ENCODE peak calls at places on chromosome 6, in nine cellular contexts. One of them, this sample, is unnamed.

GRCh38 chr6:169165031-169165430 is 88.6 kb downstream of the THBS2 start:
- DNase-seq in fibroblast of mammary gland: no peak
- DNase-seq in ovary: no peak
- DNase-seq in CD4-positive, alpha-beta T cell: no peak
- DNase-seq in AG04450: no peak
- DNase-seq in Calu3: no peak
- DNase-seq in GM20000: no peak
- DNase-seq in GM13976: no peak
- DNase-seq in A549: no peak
- DNase-seq in this sample: no peak

GRCh38 chr6:27814665-27815424 is 97.4 kb downstream of the OR2B2 start:
- DNase-seq in GM13976: peak
- DNase-seq in Calu3: peak
- DNase-seq in fibroblast of mammary gland: peak
- DNase-seq in ovary: peak
- DNase-seq in AG04450: peak
- DNase-seq in A549: no peak
- DNase-seq in GM20000: peak
- DNase-seq in CD4-positive, alpha-beta T cell: peak
- DNase-seq in this sample: peak

GRCh38 chr6:41964201-41964887 is 22.7 kb upstream of the CCND3 start:
- DNase-seq in AG04450: no peak
- DNase-seq in CD4-positive, alpha-beta T cell: no peak
- DNase-seq in A549: no peak
- DNase-seq in fibroblast of mammary gland: no peak
- DNase-seq in GM13976: no peak
- DNase-seq in Calu3: no peak
- DNase-seq in GM20000: no peak
- DNase-seq in ovary: no peak
- DNase-seq in this sample: no peak

GRCh38 chr6:42555477-42556457 is 8.1 kb upstream of the UBR2 start:
- DNase-seq in GM20000: no peak
- DNase-seq in ovary: no peak
- DNase-seq in fibroblast of mammary gland: peak
- DNase-seq in GM13976: no peak
- DNase-seq in A549: no peak
- DNase-seq in Calu3: no peak
- DNase-seq in AG04450: no peak
- DNase-seq in CD4-positive, alpha-beta T cell: no peak
- DNase-seq in this sample: no peak

GRCh38 chr6:37698264-37699137 is 818 bp upstream of the MDGA1 start:
- DNase-seq in ovary: peak
- DNase-seq in GM13976: peak
- DNase-seq in A549: peak
- DNase-seq in CD4-positive, alpha-beta T cell: peak
- DNase-seq in Calu3: peak
- DNase-seq in GM20000: peak
- DNase-seq in AG04450: no peak
- DNase-seq in fibroblast of mammary gland: no peak
- DNase-seq in this sample: no peak

GRCh38 chr6:446418-447366 is 55.1 kb downstream of the IRF4 start:
- DNase-seq in AG04450: no peak
- DNase-seq in Calu3: no peak
- DNase-seq in ovary: no peak
- DNase-seq in CD4-positive, alpha-beta T cell: peak
- DNase-seq in GM13976: no peak
- DNase-seq in fibroblast of mammary gland: no peak
- DNase-seq in A549: no peak
- DNase-seq in GM20000: peak
- DNase-seq in this sample: no peak

GRCh38 chr6:163062790-163063189 is 335.0 kb downstream of the PACRG start:
- DNase-seq in A549: no peak
- DNase-seq in GM13976: no peak
- DNase-seq in AG04450: no peak
- DNase-seq in fibroblast of mammary gland: no peak
- DNase-seq in ovary: no peak
- DNase-seq in Calu3: no peak
- DNase-seq in GM20000: no peak
- DNase-seq in CD4-positive, alpha-beta T cell: no peak
- DNase-seq in this sample: no peak

GRCh38 chr6:138862491-138862890 is 66.6 kb downstream of the ECT2L start:
- DNase-seq in AG04450: no peak
- DNase-seq in GM13976: no peak
- DNase-seq in ovary: no peak
- DNase-seq in GM20000: no peak
- DNase-seq in fibroblast of mammary gland: no peak
- DNase-seq in A549: no peak
- DNase-seq in Calu3: no peak
- DNase-seq in CD4-positive, alpha-beta T cell: no peak
- DNase-seq in this sample: no peak

GRCh38 chr6:53825514-53826321 is 30.9 kb downstream of the LRRC1 start:
- DNase-seq in fibroblast of mammary gland: no peak
- DNase-seq in A549: no peak
- DNase-seq in GM13976: no peak
- DNase-seq in AG04450: no peak
- DNase-seq in CD4-positive, alpha-beta T cell: no peak
- DNase-seq in ovary: no peak
- DNase-seq in GM20000: no peak
- DNase-seq in Calu3: no peak
- DNase-seq in this sample: no peak

GRCh38 chr6:1904898-1905297 is 295.2 kb downstream of the FOXC1 start:
- DNase-seq in A549: no peak
- DNase-seq in ovary: no peak
- DNase-seq in AG04450: no peak
- DNase-seq in GM13976: no peak
- DNase-seq in CD4-positive, alpha-beta T cell: no peak
- DNase-seq in GM20000: no peak
- DNase-seq in fibroblast of mammary gland: no peak
- DNase-seq in Calu3: no peak
- DNase-seq in this sample: no peak

GRCh38 chr6:14932485-14933178 is 313.2 kb upstream of the JARID2 start:
- DNase-seq in AG04450: no peak
- DNase-seq in fibroblast of mammary gland: no peak
- DNase-seq in GM20000: no peak
- DNase-seq in A549: no peak
- DNase-seq in GM13976: no peak
- DNase-seq in ovary: no peak
- DNase-seq in Calu3: no peak
- DNase-seq in CD4-positive, alpha-beta T cell: no peak
- DNase-seq in this sample: no peak

GRCh38 chr6:41581381-41581991 is 35.3 kb downstream of the FOXP4 start:
- DNase-seq in Calu3: no peak
- DNase-seq in GM20000: no peak
- DNase-seq in AG04450: peak
- DNase-seq in GM13976: no peak
- DNase-seq in A549: peak
- DNase-seq in CD4-positive, alpha-beta T cell: no peak
- DNase-seq in ovary: no peak
- DNase-seq in fibroblast of mammary gland: peak
- DNase-seq in this sample: no peak

GRCh38 chr6:35017461-35018183 is 123.5 kb downstream of the TCP11 start:
- DNase-seq in CD4-positive, alpha-beta T cell: no peak
- DNase-seq in ovary: peak
- DNase-seq in Calu3: no peak
- DNase-seq in GM13976: no peak
- DNase-seq in A549: no peak
- DNase-seq in fibroblast of mammary gland: peak
- DNase-seq in GM20000: no peak
- DNase-seq in AG04450: no peak
- DNase-seq in this sample: no peak
- TF ChIP-seq CTCF in CD4-positive, alpha-beta T cell: no peak
- TF ChIP-seq CTCF in ovary: no peak
- TF ChIP-seq CTCF in Calu3: no peak
- TF ChIP-seq CTCF in GM13976: no peak
- TF ChIP-seq CTCF in A549: no peak
- TF ChIP-seq CTCF in fibroblast of mammary gland: no peak
- TF ChIP-seq CTCF in GM20000: no peak
- TF ChIP-seq CTCF in AG04450: peak
- TF ChIP-seq CTCF in this sample: no peak

GRCh38 chr6:30884521-30885480 is 482 bp downstream of the DDR1 start:
- DNase-seq in A549: peak
- DNase-seq in ovary: peak
- DNase-seq in GM20000: peak
- DNase-seq in GM13976: peak
- DNase-seq in CD4-positive, alpha-beta T cell: peak
- DNase-seq in fibroblast of mammary gland: no peak
- DNase-seq in AG04450: no peak
- DNase-seq in Calu3: peak
- DNase-seq in this sample: no peak
- TF ChIP-seq CTCF in A549: no peak
- TF ChIP-seq CTCF in ovary: no peak
- TF ChIP-seq CTCF in GM20000: no peak
- TF ChIP-seq CTCF in GM13976: no peak
- TF ChIP-seq CTCF in CD4-positive, alpha-beta T cell: no peak
- TF ChIP-seq CTCF in fibroblast of mammary gland: no peak
- TF ChIP-seq CTCF in AG04450: no peak
- TF ChIP-seq CTCF in Calu3: no peak
- TF ChIP-seq CTCF in this sample: no peak

DNA sequence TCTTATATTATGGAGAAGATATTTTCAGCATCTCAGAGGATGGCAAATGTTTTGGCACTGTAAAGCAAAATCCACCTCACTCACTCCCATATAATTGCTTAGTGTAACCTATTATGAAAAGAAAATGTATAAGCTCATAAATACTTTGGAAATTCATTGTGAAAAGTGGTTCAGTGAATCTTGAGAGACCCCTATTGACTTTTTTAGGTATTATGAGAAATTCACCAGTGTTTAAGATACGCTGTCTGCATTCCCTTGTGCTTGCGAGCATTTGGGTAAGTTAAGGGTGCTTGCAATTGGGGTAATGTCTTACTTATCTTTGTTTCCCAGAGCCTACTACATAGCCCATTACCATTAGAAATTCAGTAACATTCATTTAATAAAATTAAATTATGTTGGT is 66.3 kb upstream of the BMP5 start:
- DNase-seq in A549: no peak
- DNase-seq in GM20000: no peak
- DNase-seq in AG04450: no peak
- DNase-seq in fibroblast of mammary gland: peak
- DNase-seq in ovary: no peak
- DNase-seq in CD4-positive, alpha-beta T cell: no peak
- DNase-seq in Calu3: no peak
- DNase-seq in GM13976: no peak
- DNase-seq in this sample: no peak
- TF ChIP-seq CTCF in A549: peak
- TF ChIP-seq CTCF in GM20000: no peak
- TF ChIP-seq CTCF in AG04450: peak
- TF ChIP-seq CTCF in fibroblast of mammary gland: peak
- TF ChIP-seq CTCF in ovary: no peak
- TF ChIP-seq CTCF in CD4-positive, alpha-beta T cell: no peak
- TF ChIP-seq CTCF in Calu3: peak
- TF ChIP-seq CTCF in GM13976: no peak
- TF ChIP-seq CTCF in this sample: peak

GRCh38 chr6:115882174-115882573 is 178.5 kb downstream of the FRK start:
- DNase-seq in A549: no peak
- DNase-seq in AG04450: no peak
- DNase-seq in fibroblast of mammary gland: peak
- DNase-seq in CD4-positive, alpha-beta T cell: no peak
- DNase-seq in ovary: no peak
- DNase-seq in GM13976: no peak
- DNase-seq in Calu3: peak
- DNase-seq in GM20000: no peak
- DNase-seq in this sample: no peak
- TF ChIP-seq CTCF in A549: no peak
- TF ChIP-seq CTCF in AG04450: no peak
- TF ChIP-seq CTCF in fibroblast of mammary gland: no peak
- TF ChIP-seq CTCF in CD4-positive, alpha-beta T cell: no peak
- TF ChIP-seq CTCF in ovary: no peak
- TF ChIP-seq CTCF in GM13976: no peak
- TF ChIP-seq CTCF in Calu3: no peak
- TF ChIP-seq CTCF in GM20000: no peak
- TF ChIP-seq CTCF in this sample: no peak

DNA sequence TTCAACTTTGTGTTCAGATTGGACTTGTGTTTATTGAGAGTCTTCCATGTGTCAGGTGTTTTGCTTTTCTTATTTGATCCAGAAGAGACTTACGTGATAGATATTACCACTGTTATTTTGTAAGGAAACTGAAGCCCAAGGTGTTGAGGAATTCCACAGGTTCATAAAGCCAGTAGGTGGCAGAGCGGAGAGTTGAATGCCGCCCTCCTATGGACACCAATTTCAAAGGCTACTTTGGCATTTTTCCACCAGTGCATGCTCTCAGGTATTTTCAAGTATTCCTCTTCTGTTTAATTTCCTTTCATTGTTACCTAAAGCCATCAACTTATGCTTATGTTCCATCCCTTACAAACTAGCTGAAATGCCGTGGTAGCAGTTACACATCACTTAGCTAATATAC is 14.0 kb upstream of the COL10A1 start:
- DNase-seq in GM13976: no peak
- DNase-seq in AG04450: no peak
- DNase-seq in CD4-positive, alpha-beta T cell: no peak
- DNase-seq in A549: no peak
- DNase-seq in fibroblast of mammary gland: no peak
- DNase-seq in ovary: no peak
- DNase-seq in GM20000: no peak
- DNase-seq in Calu3: peak
- DNase-seq in this sample: no peak
- TF ChIP-seq CTCF in GM13976: no peak
- TF ChIP-seq CTCF in AG04450: no peak
- TF ChIP-seq CTCF in CD4-positive, alpha-beta T cell: no peak
- TF ChIP-seq CTCF in A549: peak
- TF ChIP-seq CTCF in fibroblast of mammary gland: no peak
- TF ChIP-seq CTCF in ovary: no peak
- TF ChIP-seq CTCF in GM20000: no peak
- TF ChIP-seq CTCF in Calu3: no peak
- TF ChIP-seq CTCF in this sample: no peak

GRCh38 chr6:75501756-75502155 is 8.2 kb upstream of the FILIP1 start:
- DNase-seq in AG04450: no peak
- DNase-seq in ovary: no peak
- DNase-seq in GM20000: no peak
- DNase-seq in GM13976: no peak
- DNase-seq in Calu3: no peak
- DNase-seq in CD4-positive, alpha-beta T cell: no peak
- DNase-seq in A549: no peak
- DNase-seq in fibroblast of mammary gland: no peak
- DNase-seq in this sample: no peak

GRCh38 chr6:75505426-75505825 is 11.8 kb upstream of the FILIP1 start:
- DNase-seq in ovary: no peak
- DNase-seq in CD4-positive, alpha-beta T cell: no peak
- DNase-seq in AG04450: no peak
- DNase-seq in GM13976: no peak
- DNase-seq in fibroblast of mammary gland: no peak
- DNase-seq in A549: no peak
- DNase-seq in GM20000: no peak
- DNase-seq in Calu3: no peak
- DNase-seq in this sample: no peak

GRCh38 chr6:75503291-75503690 is 9.7 kb upstream of the FILIP1 start:
- DNase-seq in ovary: no peak
- DNase-seq in Calu3: no peak
- DNase-seq in fibroblast of mammary gland: peak
- DNase-seq in GM20000: peak
- DNase-seq in CD4-positive, alpha-beta T cell: no peak
- DNase-seq in A549: no peak
- DNase-seq in GM13976: peak
- DNase-seq in AG04450: no peak
- DNase-seq in this sample: no peak

GRCh38 chr6:75502884-75503283 is 9.3 kb upstream of the FILIP1 start:
- DNase-seq in A549: no peak
- DNase-seq in AG04450: no peak
- DNase-seq in GM20000: no peak
- DNase-seq in ovary: no peak
- DNase-seq in Calu3: no peak
- DNase-seq in GM13976: no peak
- DNase-seq in CD4-positive, alpha-beta T cell: no peak
- DNase-seq in fibroblast of mammary gland: no peak
- DNase-seq in this sample: no peak

GRCh38 chr6:75504902-75505233 is 11.3 kb upstream of the FILIP1 start:
- DNase-seq in GM20000: no peak
- DNase-seq in fibroblast of mammary gland: peak
- DNase-seq in GM13976: no peak
- DNase-seq in A549: no peak
- DNase-seq in CD4-positive, alpha-beta T cell: no peak
- DNase-seq in AG04450: no peak
- DNase-seq in ovary: no peak
- DNase-seq in Calu3: no peak
- DNase-seq in this sample: no peak
- TF ChIP-seq CTCF in GM20000: no peak
- TF ChIP-seq CTCF in fibroblast of mammary gland: peak
- TF ChIP-seq CTCF in GM13976: no peak
- TF ChIP-seq CTCF in A549: no peak
- TF ChIP-seq CTCF in CD4-positive, alpha-beta T cell: no peak
- TF ChIP-seq CTCF in AG04450: peak
- TF ChIP-seq CTCF in ovary: no peak
- TF ChIP-seq CTCF in Calu3: no peak
- TF ChIP-seq CTCF in this sample: peak

This sample was measured in AG09319.